ENCODE peak calls at places on chromosomes 7 and 10, in six cellular contexts. S is psoas muscle; R is IMR-90; U is small intestine; W is breast epithelium; T is naive thymus-derived CD4-positive, alpha-beta T cell. I is an unnamed sample.

GRCh38 chr7:92698237-92698841 is 108.1 kb upstream of the FAM133B start:
- DNase-seq in R (peak), W (peak), T (no peak), U (peak), S (no peak), I (peak)

GRCh38 chr7:150954201-150954985 is 23.7 kb downstream of the KCNH2 start:
- DNase-seq in W (no peak), R (no peak), U (no peak), T (no peak), S (no peak), I (no peak)

GRCh38 chr7:105180002-105180401 is 166.0 kb downstream of the KMT2E start:
- DNase-seq in R (no peak), S (no peak), W (no peak), U (no peak), T (no peak), I (no peak)

GRCh38 chr7:69775231-69775771 is 177.0 kb downstream of the AUTS2 start:
- DNase-seq in W (no peak), T (no peak), S (peak), R (no peak), U (peak), I (no peak)

GRCh38 chr10:2246747-2247146 is 509.4 kb upstream of the ADARB2 start:
- DNase-seq in S (no peak), W (no peak), T (no peak), R (no peak), U (no peak), I (no peak)

GRCh38 chr10:88875081-88875480 is 5.0 kb upstream of the STAMBPL1 start:
- DNase-seq in S (no peak), W (no peak), U (no peak), R (no peak), T (no peak), I (no peak)

GRCh38 chr10:49139000-49139865 is 5.4 kb upstream of the FAM170B start:
- DNase-seq in W (no peak), U (no peak), T (no peak), S (no peak), R (peak), I (peak)

GRCh38 chr7:141752634-141753033 is 11.3 kb upstream of the TAS2R3 start:
- DNase-seq in U (no peak), W (no peak), S (no peak), T (no peak), R (no peak), I (no peak)

GRCh38 chr10:110067960-110068770 is 60.4 kb downstream of the ADD3 start:
- DNase-seq in U (peak), R (no peak), S (no peak), W (no peak), T (peak), I (no peak)

GRCh38 chr10:69224862-69225657 is 4.9 kb downstream of the HKDC1 start:
- DNase-seq in R (no peak), U (peak), T (no peak), W (peak), S (no peak), I (no peak)

GRCh38 chr7:26864309-26865093 is at the start of gene SKAP2:
- DNase-seq in U (peak), T (peak), S (peak), W (peak), R (peak), I (peak)

GRCh38 chr10:99964791-99965190 is 45.0 kb downstream of the DNMBP start:
- DNase-seq in W (no peak), T (no peak), S (no peak), U (peak), R (peak), I (no peak)

GRCh38 chr7:2281556-2281955 is 32.7 kb downstream of the SNX8 start:
- DNase-seq in R (peak), T (no peak), U (no peak), W (no peak), S (no peak), I (no peak)

GRCh38 chr7:35253182-35253679 is 669 bp downstream of the TBX20 start:
- DNase-seq in W (no peak), R (no peak), S (no peak), T (no peak), U (no peak), I (no peak)

GRCh38 chr7:120550494-120551048 is 277.6 kb downstream of the KCND2 start:
- DNase-seq in U (no peak), S (no peak), W (no peak), T (no peak), R (no peak), I (no peak)

GRCh38 chr10:4663162-4663992 is 162.6 kb upstream of the AKR1E2 start:
- DNase-seq in U (peak), W (peak), R (peak), S (peak), T (no peak), I (peak)

GRCh38 chr10:4359003-4359402 is 467.0 kb upstream of the AKR1E2 start:
- DNase-seq in T (no peak), W (no peak), U (no peak), R (no peak), S (no peak), I (no peak)

GRCh38 chr10:106336874-106337273 is 827.6 kb downstream of the SORCS1 start:
- DNase-seq in W (no peak), U (no peak), S (no peak), T (no peak), R (no peak), I (no peak)

GRCh38 chr7:15007507-15007906 is 105.0 kb upstream of the DGKB start:
- DNase-seq in T (no peak), W (no peak), R (no peak), S (no peak), U (no peak), I (no peak)

GRCh38 chr10:87054373-87055295 is 34.5 kb downstream of the FAM25A start:
- DNase-seq in R (peak), S (no peak), W (no peak), U (no peak), T (no peak), I (no peak)

GRCh38 chr7:148927141-148927540 is 43.0 kb upstream of the EZH2 start:
- DNase-seq in W (no peak), T (no peak), R (no peak), U (peak), S (no peak), I (no peak)

GRCh38 chr10:48599830-48600134 is 5.1 kb downstream of the ARHGAP22 start:
- DNase-seq in R (no peak), S (no peak), U (no peak), W (no peak), T (no peak), I (no peak)

DNA sequence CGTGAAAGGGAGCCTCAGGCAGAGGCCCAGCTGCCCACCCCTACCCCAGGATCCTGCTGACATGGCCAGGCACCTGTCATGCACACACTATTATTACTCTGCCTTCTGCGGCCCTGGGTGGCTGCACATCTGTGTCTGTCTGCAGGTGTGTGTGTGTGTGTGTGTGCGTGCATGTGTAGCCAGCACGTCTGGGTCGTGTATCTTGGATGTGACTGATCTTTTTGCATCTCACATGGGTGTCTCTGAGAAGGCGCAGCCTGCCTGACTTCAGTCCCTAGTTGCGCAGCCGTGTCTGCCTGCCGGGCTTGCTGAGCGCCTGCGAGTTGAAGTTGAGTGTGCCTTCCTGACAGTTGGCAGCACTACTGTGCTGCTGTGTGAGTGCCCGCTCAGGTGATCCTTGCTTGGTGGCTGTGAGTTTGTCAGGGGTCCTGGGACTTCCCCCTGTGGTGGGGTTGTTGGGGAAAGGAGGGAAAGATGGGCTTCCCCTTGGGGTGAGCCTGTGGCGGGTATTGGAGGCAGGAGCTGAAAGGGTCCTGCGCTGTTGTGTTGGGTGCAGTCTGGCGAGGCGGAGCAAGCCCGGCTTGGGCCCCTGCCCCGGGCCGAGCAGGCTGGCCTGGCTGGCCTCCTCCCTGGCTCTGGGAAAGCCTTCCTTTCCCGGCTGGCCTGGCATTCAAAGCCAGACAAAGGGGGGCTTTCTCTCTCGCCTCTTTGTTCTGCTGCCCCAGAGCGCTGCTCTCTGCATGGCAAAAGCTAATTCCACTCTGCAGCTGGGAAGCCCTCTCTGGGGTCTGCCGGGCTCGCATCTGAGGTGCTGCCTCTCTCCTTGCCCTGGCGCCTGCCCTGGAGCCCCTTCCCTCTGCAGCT is 4.8 kb downstream of the TRIM8 start:
- DNase-seq in U (peak), T (peak), R (no peak), W (no peak), S (peak), I (no peak)
- H3K4me3 ChIP-seq in U (no peak), T (peak), R (peak), W (peak), S (peak), I (peak)

GRCh38 chr7:112150823-112151641 is 55.2 kb downstream of the DOCK4 start:
- DNase-seq in U (no peak), R (peak), S (no peak), W (no peak), T (no peak), I (no peak)
- H3K4me3 ChIP-seq in U (no peak), R (no peak), S (no peak), W (no peak), T (no peak), I (no peak)

GRCh38 chr10:44674536-44674935 is 236.6 kb upstream of the TMEM72 start:
- DNase-seq in U (no peak), T (no peak), S (no peak), R (no peak), W (no peak), I (no peak)
- H3K4me3 ChIP-seq in U (no peak), T (no peak), S (no peak), R (no peak), W (no peak), I (no peak)

GRCh38 chr7:134874407-134874806 is 95.0 kb downstream of the CALD1 start:
- DNase-seq in R (no peak), T (no peak), S (no peak), U (no peak), W (no peak), I (no peak)
- H3K4me3 ChIP-seq in R (no peak), T (no peak), S (no peak), U (no peak), W (no peak), I (no peak)

GRCh38 chr10:93063217-93063976 is 2.8 kb downstream of the CYP26C1 start:
- DNase-seq in W (no peak), R (no peak), U (no peak), S (no peak), T (no peak), I (no peak)

GRCh38 chr10:93059975-93060886 is at the start of gene CYP26C1:
- DNase-seq in W (no peak), U (no peak), R (no peak), S (no peak), T (no peak), I (no peak)

GRCh38 chr10:93062499-93063216 is 2.1 kb downstream of the CYP26C1 start:
- DNase-seq in S (no peak), R (peak), T (no peak), U (peak), W (no peak), I (no peak)

GRCh38 chr10:93060887-93061593 is 442 bp downstream of the CYP26C1 start:
- DNase-seq in W (no peak), U (no peak), R (no peak), S (no peak), T (no peak), I (no peak)

DNA sequence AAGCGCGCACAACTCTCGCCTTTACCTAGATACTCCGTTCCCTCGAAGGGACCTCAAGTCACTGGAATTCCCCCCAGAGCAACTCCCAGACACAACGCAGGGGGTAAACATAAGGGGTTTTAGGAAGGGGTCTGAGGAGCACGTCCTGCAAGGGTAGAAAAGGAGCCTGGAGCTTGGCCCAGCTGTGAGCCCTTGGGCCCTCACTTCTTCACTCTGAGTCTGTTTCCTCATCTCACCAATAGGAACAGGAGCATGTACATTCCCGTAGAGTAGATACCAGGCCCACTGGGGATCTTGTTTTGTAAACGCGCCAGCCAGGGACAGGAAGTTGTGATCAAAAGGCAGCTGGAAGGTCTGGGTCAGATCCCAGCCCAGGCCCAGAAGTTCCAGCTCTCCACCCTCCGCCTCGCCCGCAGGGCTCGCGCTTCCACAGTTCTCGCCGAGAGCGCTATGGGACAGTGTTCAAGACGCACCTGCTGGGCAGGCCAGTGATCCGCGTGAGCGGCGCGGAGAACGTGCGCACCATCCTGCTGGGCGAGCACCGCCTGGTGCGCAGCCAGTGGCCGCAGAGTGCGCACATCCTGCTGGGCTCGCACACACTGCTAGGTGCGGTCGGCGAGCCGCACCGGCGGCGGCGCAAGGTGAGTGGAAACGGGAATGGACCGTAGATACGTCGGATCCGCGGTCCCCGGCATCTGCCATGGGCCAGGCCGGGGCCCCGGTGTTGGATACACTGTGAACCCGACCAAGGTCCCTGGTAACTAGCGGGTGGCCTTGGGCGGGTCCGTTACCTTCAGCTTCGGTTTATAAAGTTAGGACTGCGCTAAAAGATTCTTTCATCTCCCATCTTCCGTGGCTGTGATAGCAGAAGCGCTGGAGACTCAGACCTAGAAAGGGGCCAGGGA is 1.2 kb downstream of the CYP26C1 start:
- DNase-seq in U (no peak), S (no peak), T (no peak), W (no peak), R (peak), I (no peak)
- H3K4me3 ChIP-seq in U (no peak), S (peak), T (peak), W (peak), R (peak), I (peak)

GRCh38 chr10:24951201-24952145 is 933 bp downstream of the PRTFDC1 start:
- DNase-seq in U (peak), S (no peak), W (peak), T (no peak), R (no peak), I (no peak)
- H3K4me3 ChIP-seq in U (no peak), S (peak), W (peak), T (peak), R (peak), I (peak)

DNA sequence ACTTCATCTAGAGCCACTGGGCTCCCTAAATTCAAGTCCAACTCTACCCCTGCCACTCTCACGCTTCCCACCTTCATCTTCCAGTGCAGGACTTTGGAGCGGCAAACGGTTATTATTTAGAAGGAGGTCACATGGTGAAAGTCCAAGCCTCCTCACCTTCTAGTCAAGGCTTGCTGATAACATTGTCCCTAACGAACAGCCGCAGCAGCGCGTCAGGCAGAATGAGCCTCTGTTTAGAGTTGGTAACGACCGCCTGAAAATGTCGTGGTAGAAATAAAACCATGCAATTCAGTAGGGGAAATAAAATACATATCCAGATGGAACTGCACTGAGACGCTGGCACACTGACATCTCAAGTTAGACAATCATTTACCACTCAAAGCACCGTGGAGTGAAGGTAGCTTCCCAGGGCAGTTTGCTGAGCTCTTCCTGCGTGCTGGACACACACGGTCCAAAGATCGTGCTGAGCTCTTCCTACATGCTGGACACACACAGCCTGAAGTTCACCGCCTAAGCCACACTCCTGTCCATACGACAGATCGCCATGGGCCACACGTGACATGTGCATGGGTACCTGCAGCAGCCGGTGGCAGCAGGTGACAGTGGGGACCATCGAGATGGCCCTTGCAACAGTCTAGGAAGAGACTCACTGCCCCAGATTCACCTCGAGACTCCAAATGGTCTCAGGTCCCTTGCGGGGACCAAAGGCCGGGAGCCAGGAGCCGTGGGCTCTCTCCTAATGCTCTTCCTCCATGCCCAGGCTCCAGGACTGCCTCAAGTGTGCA is 323.5 kb downstream of the PTPRN2 start:
- DNase-seq in S (no peak), W (no peak), R (no peak), U (peak), T (no peak), I (no peak)
- H3K4me3 ChIP-seq in S (no peak), W (no peak), R (no peak), U (no peak), T (no peak), I (no peak)

DNA sequence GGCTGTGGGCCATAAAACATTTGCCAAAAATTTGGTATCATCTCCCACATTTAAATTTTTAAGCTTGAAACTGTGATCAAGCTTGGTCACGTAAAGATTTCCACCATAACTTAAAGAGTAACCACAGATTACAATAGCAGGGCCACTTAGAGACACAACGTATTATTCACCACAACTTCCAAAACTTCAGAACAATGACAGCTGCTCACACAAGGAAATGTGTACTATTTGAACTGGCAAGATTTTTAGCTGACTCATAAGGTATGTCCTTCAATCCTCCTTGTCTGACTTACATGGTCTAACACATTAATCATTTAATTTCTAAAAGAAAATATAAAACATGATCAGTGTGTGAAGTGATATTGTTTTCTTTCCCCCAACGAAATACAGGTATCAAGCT is 234.5 kb downstream of the PARD3 start:
- DNase-seq in T (no peak), R (peak), W (no peak), U (peak), S (no peak), I (no peak)
- H3K4me3 ChIP-seq in T (no peak), R (no peak), W (no peak), U (no peak), S (no peak), I (no peak)

I was measured in BJ.